ENCODE peak calls at places on chromosome 20, in eight cellular contexts. One of them, this sample, is unnamed. For H3K9me3, the result is how much of the 10 kb centered on the place peaks cover.

GRCh38 chr20:4573564-4574355 is 147.9 kb upstream of the PRND start:
- DNase-seq in CD8-positive, alpha-beta T cell: no peak
- DNase-seq in A549: peak
- DNase-seq in heart right ventricle: no peak
- DNase-seq in uterus: no peak
- DNase-seq in SK-N-SH: no peak
- DNase-seq in psoas muscle: no peak
- DNase-seq in ascending aorta: no peak
- DNase-seq in this sample: no peak

GRCh38 chr20:1083431-1084080 is 34.8 kb upstream of the PSMF1 start:
- DNase-seq in SK-N-SH: no peak
- DNase-seq in A549: no peak
- DNase-seq in heart right ventricle: no peak
- DNase-seq in CD8-positive, alpha-beta T cell: no peak
- DNase-seq in psoas muscle: no peak
- DNase-seq in ascending aorta: no peak
- DNase-seq in uterus: no peak
- DNase-seq in this sample: no peak

GRCh38 chr20:64029293-64030117 is 6.5 kb upstream of the C20orf204 start:
- DNase-seq in CD8-positive, alpha-beta T cell: no peak
- DNase-seq in psoas muscle: no peak
- DNase-seq in SK-N-SH: no peak
- DNase-seq in A549: no peak
- DNase-seq in ascending aorta: no peak
- DNase-seq in uterus: no peak
- DNase-seq in heart right ventricle: no peak
- DNase-seq in this sample: no peak

GRCh38 chr20:45347936-45348809 is at the start of gene SDC4:
- DNase-seq in SK-N-SH: peak
- DNase-seq in CD8-positive, alpha-beta T cell: peak
- DNase-seq in uterus: peak
- DNase-seq in A549: peak
- DNase-seq in heart right ventricle: peak
- DNase-seq in psoas muscle: peak
- DNase-seq in ascending aorta: no peak
- DNase-seq in this sample: peak

GRCh38 chr20:31515072-31515774 is 981 bp downstream of the HM13 start:
- DNase-seq in SK-N-SH: no peak
- DNase-seq in psoas muscle: no peak
- DNase-seq in ascending aorta: no peak
- DNase-seq in A549: no peak
- DNase-seq in heart right ventricle: no peak
- DNase-seq in CD8-positive, alpha-beta T cell: no peak
- DNase-seq in uterus: no peak
- DNase-seq in this sample: no peak

GRCh38 chr20:17935761-17936160 is 32.8 kb downstream of the SNX5 start:
- DNase-seq in ascending aorta: no peak
- DNase-seq in SK-N-SH: no peak
- DNase-seq in heart right ventricle: no peak
- DNase-seq in psoas muscle: no peak
- DNase-seq in CD8-positive, alpha-beta T cell: no peak
- DNase-seq in uterus: no peak
- DNase-seq in A549: no peak
- DNase-seq in this sample: no peak

GRCh38 chr20:10454135-10454750 is 19.1 kb downstream of the SLX4IP start:
- DNase-seq in ascending aorta: no peak
- DNase-seq in CD8-positive, alpha-beta T cell: no peak
- DNase-seq in uterus: no peak
- DNase-seq in SK-N-SH: no peak
- DNase-seq in psoas muscle: no peak
- DNase-seq in heart right ventricle: no peak
- DNase-seq in A549: no peak
- DNase-seq in this sample: no peak

GRCh38 chr20:21505161-21505809 is 8.6 kb downstream of the NKX2-2 start:
- DNase-seq in heart right ventricle: peak
- DNase-seq in uterus: no peak
- DNase-seq in CD8-positive, alpha-beta T cell: peak
- DNase-seq in SK-N-SH: peak
- DNase-seq in A549: peak
- DNase-seq in ascending aorta: no peak
- DNase-seq in psoas muscle: peak
- DNase-seq in this sample: peak

GRCh38 chr20:11810316-11811130 is 107.2 kb upstream of the BTBD3 start:
- DNase-seq in heart right ventricle: no peak
- DNase-seq in A549: no peak
- DNase-seq in uterus: no peak
- DNase-seq in psoas muscle: no peak
- DNase-seq in ascending aorta: no peak
- DNase-seq in SK-N-SH: no peak
- DNase-seq in CD8-positive, alpha-beta T cell: no peak
- DNase-seq in this sample: no peak

GRCh38 chr20:61941721-61942405 is 123.8 kb downstream of the TAF4 start:
- DNase-seq in A549: no peak
- DNase-seq in uterus: no peak
- DNase-seq in CD8-positive, alpha-beta T cell: no peak
- DNase-seq in heart right ventricle: no peak
- DNase-seq in psoas muscle: no peak
- DNase-seq in SK-N-SH: no peak
- DNase-seq in ascending aorta: no peak
- DNase-seq in this sample: no peak

GRCh38 chr20:62381202-62381797 is 5.6 kb upstream of the RPS21 start:
- DNase-seq in SK-N-SH: no peak
- DNase-seq in psoas muscle: peak
- DNase-seq in uterus: peak
- DNase-seq in CD8-positive, alpha-beta T cell: no peak
- DNase-seq in A549: no peak
- DNase-seq in ascending aorta: no peak
- DNase-seq in heart right ventricle: no peak
- DNase-seq in this sample: no peak

GRCh38 chr20:38302721-38303120 is 1.2 kb upstream of the BPI start:
- DNase-seq in SK-N-SH: peak
- DNase-seq in CD8-positive, alpha-beta T cell: no peak
- DNase-seq in uterus: no peak
- DNase-seq in ascending aorta: no peak
- DNase-seq in A549: no peak
- DNase-seq in heart right ventricle: no peak
- DNase-seq in psoas muscle: no peak
- DNase-seq in this sample: no peak

GRCh38 chr20:19781235-19781634 is 23.2 kb downstream of the RIN2 start:
- DNase-seq in ascending aorta: no peak
- DNase-seq in SK-N-SH: no peak
- DNase-seq in A549: no peak
- DNase-seq in uterus: no peak
- DNase-seq in heart right ventricle: no peak
- DNase-seq in psoas muscle: no peak
- DNase-seq in CD8-positive, alpha-beta T cell: no peak
- DNase-seq in this sample: no peak

GRCh38 chr20:44491635-44492395 is 16.1 kb downstream of the TTPAL start:
- DNase-seq in CD8-positive, alpha-beta T cell: no peak
- DNase-seq in psoas muscle: no peak
- DNase-seq in heart right ventricle: no peak
- DNase-seq in ascending aorta: no peak
- DNase-seq in A549: no peak
- DNase-seq in uterus: no peak
- DNase-seq in SK-N-SH: no peak
- DNase-seq in this sample: no peak

GRCh38 chr20:61723538-61724257 is 342.0 kb downstream of the TAF4 start:
- DNase-seq in CD8-positive, alpha-beta T cell: no peak
- DNase-seq in A549: no peak
- DNase-seq in heart right ventricle: no peak
- DNase-seq in uterus: no peak
- DNase-seq in SK-N-SH: no peak
- DNase-seq in psoas muscle: no peak
- DNase-seq in ascending aorta: no peak
- DNase-seq in this sample: no peak

GRCh38 chr20:50534567-50534966 is 24.4 kb downstream of the PTPN1 start:
- DNase-seq in A549: no peak
- DNase-seq in heart right ventricle: no peak
- DNase-seq in psoas muscle: peak
- DNase-seq in ascending aorta: no peak
- DNase-seq in SK-N-SH: no peak
- DNase-seq in CD8-positive, alpha-beta T cell: no peak
- DNase-seq in uterus: no peak
- DNase-seq in this sample: no peak

GRCh38 chr20:63104312-63105181 is 97.8 kb upstream of the BHLHE23 start:
- DNase-seq in uterus: no peak
- DNase-seq in CD8-positive, alpha-beta T cell: no peak
- DNase-seq in ascending aorta: no peak
- DNase-seq in heart right ventricle: no peak
- DNase-seq in psoas muscle: no peak
- DNase-seq in A549: no peak
- DNase-seq in SK-N-SH: no peak
- DNase-seq in this sample: no peak

GRCh38 chr20:15144911-15145310 is 807.5 kb upstream of the FLRT3 start:
- DNase-seq in ascending aorta: no peak
- DNase-seq in A549: no peak
- DNase-seq in SK-N-SH: peak
- DNase-seq in psoas muscle: no peak
- DNase-seq in heart right ventricle: no peak
- DNase-seq in CD8-positive, alpha-beta T cell: no peak
- DNase-seq in uterus: no peak
- DNase-seq in this sample: no peak

GRCh38 chr20:32742322-32743236 is 688 bp downstream of the COMMD7 start:
- DNase-seq in CD8-positive, alpha-beta T cell: peak
- DNase-seq in A549: no peak
- DNase-seq in uterus: no peak
- DNase-seq in psoas muscle: no peak
- DNase-seq in SK-N-SH: peak
- DNase-seq in ascending aorta: no peak
- DNase-seq in heart right ventricle: no peak
- DNase-seq in this sample: no peak
- TF ChIP-seq CTCF in CD8-positive, alpha-beta T cell: no peak
- TF ChIP-seq CTCF in A549: no peak
- TF ChIP-seq CTCF in uterus: no peak
- TF ChIP-seq CTCF in psoas muscle: no peak
- TF ChIP-seq CTCF in SK-N-SH: no peak
- TF ChIP-seq CTCF in ascending aorta: no peak
- TF ChIP-seq CTCF in heart right ventricle: no peak
- TF ChIP-seq CTCF in this sample: no peak

DNA sequence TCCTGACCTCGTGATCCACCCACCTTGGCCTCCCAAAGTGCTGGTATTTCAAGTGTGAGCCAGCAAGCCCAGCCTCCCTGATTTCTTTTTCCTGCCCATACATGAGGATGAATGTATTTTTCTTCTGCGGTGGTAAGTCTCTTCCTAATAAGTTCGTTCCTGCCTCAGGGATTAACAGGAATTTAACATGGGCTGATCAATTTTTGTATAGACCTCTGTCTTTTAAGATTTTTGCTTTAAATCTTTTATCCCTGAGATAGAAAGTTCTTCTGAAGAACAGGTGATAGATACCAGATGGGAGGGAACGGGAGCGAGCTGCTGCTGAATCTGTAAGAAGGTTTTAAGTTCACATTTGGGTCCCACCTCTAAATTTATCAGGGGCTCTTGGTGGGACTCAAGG is 7.0 kb upstream of the ZNFX1 start:
- DNase-seq in CD8-positive, alpha-beta T cell: no peak
- DNase-seq in A549: no peak
- DNase-seq in uterus: no peak
- DNase-seq in heart right ventricle: no peak
- DNase-seq in SK-N-SH: no peak
- DNase-seq in psoas muscle: no peak
- DNase-seq in ascending aorta: no peak
- DNase-seq in this sample: no peak
- H3K9me3 ChIP-seq in CD8-positive, alpha-beta T cell: half or more
- H3K9me3 ChIP-seq in A549: under half
- H3K9me3 ChIP-seq in uterus: under half
- H3K9me3 ChIP-seq in heart right ventricle: half or more
- H3K9me3 ChIP-seq in SK-N-SH: under half
- H3K9me3 ChIP-seq in psoas muscle: under half
- H3K9me3 ChIP-seq in ascending aorta: half or more
- H3K9me3 ChIP-seq in this sample: half or more

DNA sequence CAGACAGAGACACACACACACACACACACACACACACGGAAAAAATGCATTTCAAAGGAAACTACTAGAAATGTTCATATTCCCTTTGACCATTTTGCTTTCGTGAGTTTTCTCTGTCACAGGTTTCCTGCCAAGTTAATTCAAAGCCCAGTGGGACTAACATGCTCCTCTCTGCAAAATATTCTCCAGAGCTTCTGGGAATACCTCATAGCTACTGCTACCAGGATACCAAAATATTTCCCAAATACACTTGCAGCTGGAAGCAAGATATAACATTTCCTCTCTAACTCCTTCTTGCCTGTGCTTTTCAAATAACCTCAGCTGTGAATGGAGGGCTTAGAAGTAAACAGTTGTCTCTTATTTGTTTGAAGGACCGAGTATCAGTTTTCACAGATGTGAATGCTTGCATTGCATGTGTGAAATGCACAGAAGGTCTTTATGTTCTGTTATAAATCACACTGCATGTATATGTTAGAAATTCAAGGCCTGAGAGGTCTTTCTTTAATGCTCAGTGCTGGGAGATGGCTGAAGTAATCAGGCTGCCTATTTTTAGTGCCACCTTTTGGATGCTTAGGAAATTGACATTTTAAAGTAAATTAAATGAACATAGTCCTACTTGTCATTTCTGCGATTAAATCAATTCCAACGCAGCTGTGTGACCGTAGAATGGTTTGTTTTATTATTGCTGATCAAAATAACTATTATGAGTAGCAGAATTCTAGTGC is 8.7 kb upstream of the FAM209A start:
- DNase-seq in CD8-positive, alpha-beta T cell: no peak
- DNase-seq in A549: no peak
- DNase-seq in SK-N-SH: peak
- DNase-seq in ascending aorta: no peak
- DNase-seq in heart right ventricle: peak
- DNase-seq in psoas muscle: no peak
- DNase-seq in uterus: no peak
- DNase-seq in this sample: no peak
- H3K27ac ChIP-seq in CD8-positive, alpha-beta T cell: no peak
- H3K27ac ChIP-seq in A549: no peak
- H3K27ac ChIP-seq in SK-N-SH: no peak
- H3K27ac ChIP-seq in ascending aorta: no peak
- H3K27ac ChIP-seq in heart right ventricle: no peak
- H3K27ac ChIP-seq in psoas muscle: no peak
- H3K27ac ChIP-seq in uterus: no peak
- H3K27ac ChIP-seq in this sample: no peak

GRCh38 chr20:24297928-24298327 is 171.5 kb upstream of the SYNDIG1 start:
- DNase-seq in A549: no peak
- DNase-seq in heart right ventricle: no peak
- DNase-seq in SK-N-SH: no peak
- DNase-seq in uterus: no peak
- DNase-seq in ascending aorta: no peak
- DNase-seq in CD8-positive, alpha-beta T cell: no peak
- DNase-seq in psoas muscle: no peak
- DNase-seq in this sample: no peak

GRCh38 chr20:24305366-24305765 is 164.1 kb upstream of the SYNDIG1 start:
- DNase-seq in psoas muscle: no peak
- DNase-seq in ascending aorta: no peak
- DNase-seq in heart right ventricle: no peak
- DNase-seq in A549: no peak
- DNase-seq in SK-N-SH: no peak
- DNase-seq in uterus: no peak
- DNase-seq in CD8-positive, alpha-beta T cell: no peak
- DNase-seq in this sample: no peak

DNA sequence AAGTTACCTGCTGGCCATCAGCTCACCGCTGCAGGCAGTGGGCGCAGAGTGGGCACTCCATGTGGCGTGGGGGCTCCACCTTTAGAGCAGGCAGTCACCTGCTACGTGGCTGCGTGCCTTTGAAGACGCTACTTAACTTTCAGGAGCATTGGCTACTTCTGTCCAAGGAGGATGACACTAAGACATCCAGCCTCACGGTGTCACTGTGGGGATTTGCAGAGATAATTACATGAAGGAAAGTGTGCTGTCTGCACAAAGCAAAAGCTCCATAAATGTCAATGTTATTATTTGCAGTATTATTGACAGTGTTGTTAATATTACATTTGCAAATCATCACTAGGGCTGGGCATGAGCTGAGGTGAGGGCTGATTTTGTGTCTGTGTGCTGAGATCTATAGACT is 166.0 kb upstream of the SYNDIG1 start:
- DNase-seq in uterus: no peak
- DNase-seq in ascending aorta: no peak
- DNase-seq in A549: no peak
- DNase-seq in SK-N-SH: no peak
- DNase-seq in heart right ventricle: no peak
- DNase-seq in psoas muscle: no peak
- DNase-seq in CD8-positive, alpha-beta T cell: no peak
- DNase-seq in this sample: no peak
- TF ChIP-seq CTCF in uterus: no peak
- TF ChIP-seq CTCF in ascending aorta: no peak
- TF ChIP-seq CTCF in A549: no peak
- TF ChIP-seq CTCF in SK-N-SH: peak
- TF ChIP-seq CTCF in heart right ventricle: peak
- TF ChIP-seq CTCF in psoas muscle: no peak
- TF ChIP-seq CTCF in CD8-positive, alpha-beta T cell: no peak
- TF ChIP-seq CTCF in this sample: no peak

This sample was measured in CD4-positive, alpha-beta T cell.